ENCODE peak calls at places on chromosomes 1 and 21, in four cellular contexts. T is upper lobe of right lung, A is GM10248, H is pancreas. W is an unnamed sample.

GRCh38 chr1:218930879-218931278 is 242.8 kb upstream of the LYPLAL1 start:
- DNase-seq in T (no peak), A (no peak), H (no peak), W (no peak)

GRCh38 chr1:203267347-203267846 is 37.9 kb upstream of the BTG2 start:
- DNase-seq in T (peak; percentile 91), A (peak; percentile 80), H (peak; percentile 82), W (peak; percentile 85)

GRCh38 chr21:45093064-45093532 is 18.7 kb downstream of the ADARB1 start:
- DNase-seq in T (no peak), A (no peak), H (peak; percentile 62), W (no peak)

GRCh38 chr1:155069551-155070391 is 6.2 kb downstream of the EFNA4 start:
- DNase-seq in T (no peak), A (no peak), H (no peak), W (no peak)

GRCh38 chr1:24093762-24094161 is 18.2 kb downstream of the MYOM3 start:
- DNase-seq in T (no peak), A (no peak), H (no peak), W (no peak)

GRCh38 chr1:231040019-231040799 is at the start of gene FAM89A:
- DNase-seq in T (peak; percentile 85), A (peak; percentile 89), H (peak; percentile 81), W (peak; percentile 57)

GRCh38 chr1:55916480-55916879 is 662.9 kb downstream of the PLPP3 start:
- DNase-seq in T (no peak), A (no peak), H (no peak), W (no peak)

GRCh38 chr1:29706936-29707335 is 470.6 kb downstream of the PTPRU start:
- DNase-seq in T (peak; percentile 69), A (peak; percentile 78), H (no peak), W (no peak)

GRCh38 chr1:180117764-180118116 is 36.9 kb upstream of the QSOX1 start:
- DNase-seq in T (no peak), A (no peak), H (no peak), W (no peak)

GRCh38 chr1:234743866-234744581 is 134.0 kb upstream of the IRF2BP2 start:
- DNase-seq in T (peak; percentile 19), A (no peak), H (no peak), W (peak; percentile 53)

GRCh38 chr1:230965535-230965934 is 13.1 kb downstream of the TTC13 start:
- DNase-seq in T (no peak), A (no peak), H (no peak), W (no peak)

GRCh38 chr1:43711524-43712386 is 4.4 kb downstream of the ST3GAL3 start:
- DNase-seq in T (no peak), A (no peak), H (no peak), W (no peak)

GRCh38 chr1:94105957-94106529 is 14.9 kb downstream of the ABCA4 start:
- DNase-seq in T (no peak), A (no peak), H (no peak), W (no peak)

GRCh38 chr21:45406801-45407628 is 2.0 kb downstream of the COL18A1 start:
- DNase-seq in T (no peak), A (no peak), H (peak; percentile 39), W (no peak)

GRCh38 chr1:51699376-51699775 is 82.5 kb downstream of the OSBPL9 start:
- DNase-seq in T (no peak), A (no peak), H (no peak), W (no peak)

GRCh38 chr1:1361982-1362423 is 3.6 kb upstream of the MXRA8 start:
- DNase-seq in T (no peak), A (no peak), H (peak; percentile 20), W (no peak)

GRCh38 chr1:53285969-53286760 is 41.7 kb downstream of the LRP8 start:
- DNase-seq in T (no peak), A (no peak), H (no peak), W (no peak)

GRCh38 chr1:10629091-10629815 is 154.5 kb downstream of the PEX14 start:
- DNase-seq in T (peak; percentile 58), A (no peak), H (no peak), W (no peak)

GRCh38 chr1:77548285-77548684 is 134.2 kb downstream of the ZZZ3 start:
- DNase-seq in T (no peak), A (no peak), H (no peak), W (no peak)

GRCh38 chr1:27428316-27429028 is 36.0 kb downstream of the GPR3 start:
- DNase-seq in T (no peak), A (no peak), H (no peak), W (peak; percentile 81)

GRCh38 chr1:76547916-76548315 is 319.4 kb upstream of the ST6GALNAC5 start:
- DNase-seq in T (no peak), A (no peak), H (no peak), W (no peak)

GRCh38 chr1:6466023-6466422 is at the start of gene TNFRSF25:
- DNase-seq in T (no peak), A (no peak), H (no peak), W (no peak)

GRCh38 chr1:28163496-28164120 is 12.9 kb downstream of the PTAFR start:
- DNase-seq in T (no peak), A (no peak), H (no peak), W (no peak)

GRCh38 chr21:41090981-41091380 is 77.0 kb upstream of the BACE2 start:
- DNase-seq in T (no peak), A (no peak), H (no peak), W (peak; percentile 48)

GRCh38 chr1:13797397-13797796 is 97.4 kb downstream of the PRDM2 start:
- DNase-seq in T (no peak), A (no peak), H (no peak), W (no peak)

GRCh38 chr1:96048572-96048971 is 673.0 kb upstream of the PTBP2 start:
- DNase-seq in T (no peak), A (no peak), H (no peak), W (no peak)

GRCh38 chr21:44999428-44999971 is 59.7 kb downstream of the SLX9 start:
- DNase-seq in T (no peak), A (no peak), H (peak; percentile 8), W (no peak)

GRCh38 chr1:213684454-213684853 is 303.3 kb upstream of the PROX1 start:
- DNase-seq in T (no peak), A (no peak), H (no peak), W (no peak)

GRCh38 chr1:11053758-11054137 is 6.1 kb downstream of the SRM start:
- DNase-seq in T (no peak), A (no peak), H (peak; percentile 64), W (no peak)

GRCh38 chr1:114137497-114137896 is 16.2 kb downstream of the SYT6 start:
- DNase-seq in T (no peak), A (no peak), H (no peak), W (no peak)

GRCh38 chr21:44364151-44365053 is 11.0 kb downstream of the TRPM2 start:
- DNase-seq in T (peak; percentile 47), A (no peak), H (no peak), W (no peak)

GRCh38 chr1:92961131-92961895 is at the start of gene DIPK1A:
- DNase-seq in T (peak; percentile 89), A (peak; percentile 84), H (peak; percentile 83), W (peak; percentile 79)

GRCh38 chr1:115505157-115505571 is 136.6 kb upstream of the VANGL1 start:
- DNase-seq in T (no peak), A (no peak), H (no peak), W (peak; percentile 58)

GRCh38 chr1:28456078-28456477 is 49.8 kb upstream of the RCC1 start:
- DNase-seq in T (no peak), A (no peak), H (no peak), W (no peak)

GRCh38 chr1:52054496-52055065 is 410 bp downstream of the TXNDC12 start:
- DNase-seq in T (no peak), A (no peak), H (no peak), W (no peak)

GRCh38 chr1:47431534-47431933 is 6.3 kb upstream of the FOXD2 start:
- DNase-seq in T (no peak), A (no peak), H (no peak), W (no peak)

DNA sequence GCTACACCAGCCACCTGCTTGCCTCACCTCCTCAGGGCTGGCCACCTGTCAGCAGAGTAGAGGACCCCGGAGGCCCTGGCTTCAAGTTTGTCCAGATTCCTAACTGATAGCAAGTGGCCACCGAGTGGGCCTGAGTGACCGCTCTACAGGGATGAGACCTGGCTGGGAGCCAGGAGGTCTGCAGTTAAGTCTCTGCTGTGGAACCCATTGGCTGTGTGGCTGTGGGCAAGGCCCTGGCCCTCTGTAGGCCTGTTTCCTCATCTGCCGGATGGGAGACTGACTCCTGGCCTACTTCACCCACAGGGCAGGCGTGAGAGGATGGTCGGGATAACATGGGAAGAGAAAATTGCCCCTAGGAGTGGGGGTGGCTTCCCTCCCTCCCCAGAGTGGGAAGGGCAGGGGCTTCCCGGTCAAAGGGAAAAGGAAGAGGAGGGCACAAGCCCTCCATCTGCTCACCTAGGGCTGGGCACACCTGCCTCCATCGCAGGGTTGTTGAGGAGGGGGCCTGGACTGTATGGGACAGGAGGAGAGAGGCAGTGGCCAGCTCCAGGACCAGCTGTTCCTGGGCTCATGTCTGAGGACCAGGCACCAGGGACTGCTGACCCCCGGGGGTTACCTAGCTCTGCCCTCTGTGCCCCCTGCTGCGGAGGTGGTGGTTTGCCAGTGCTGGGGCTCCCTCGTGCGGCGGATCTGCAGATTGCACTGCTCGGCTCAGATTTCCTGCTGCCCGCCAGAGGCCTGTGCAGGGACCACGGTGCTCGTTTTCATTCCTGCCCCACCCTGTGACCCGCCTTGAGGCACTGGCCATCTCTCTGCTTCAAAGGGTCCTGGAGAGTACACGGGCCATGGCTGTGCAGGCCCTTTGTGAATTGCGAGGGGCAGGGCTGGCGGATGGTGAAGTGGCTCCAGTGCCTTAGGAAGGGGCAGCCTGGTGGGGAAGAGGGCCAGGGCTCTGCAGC is 9.1 kb upstream of the MTFR1L start:
- DNase-seq in T (peak; percentile 86), A (peak; percentile 82), H (peak; percentile 82), W (peak; percentile 66)
- TF ChIP-seq CTCF in T (peak; percentile 91), A (peak; percentile 99), H (peak; percentile 79), W (peak; percentile 95)

GRCh38 chr1:197965132-197965707 is 48.0 kb downstream of the LHX9 start:
- DNase-seq in T (no peak), A (no peak), H (no peak), W (no peak)
- TF ChIP-seq CTCF in T (no peak), A (no peak), H (no peak), W (no peak)

DNA sequence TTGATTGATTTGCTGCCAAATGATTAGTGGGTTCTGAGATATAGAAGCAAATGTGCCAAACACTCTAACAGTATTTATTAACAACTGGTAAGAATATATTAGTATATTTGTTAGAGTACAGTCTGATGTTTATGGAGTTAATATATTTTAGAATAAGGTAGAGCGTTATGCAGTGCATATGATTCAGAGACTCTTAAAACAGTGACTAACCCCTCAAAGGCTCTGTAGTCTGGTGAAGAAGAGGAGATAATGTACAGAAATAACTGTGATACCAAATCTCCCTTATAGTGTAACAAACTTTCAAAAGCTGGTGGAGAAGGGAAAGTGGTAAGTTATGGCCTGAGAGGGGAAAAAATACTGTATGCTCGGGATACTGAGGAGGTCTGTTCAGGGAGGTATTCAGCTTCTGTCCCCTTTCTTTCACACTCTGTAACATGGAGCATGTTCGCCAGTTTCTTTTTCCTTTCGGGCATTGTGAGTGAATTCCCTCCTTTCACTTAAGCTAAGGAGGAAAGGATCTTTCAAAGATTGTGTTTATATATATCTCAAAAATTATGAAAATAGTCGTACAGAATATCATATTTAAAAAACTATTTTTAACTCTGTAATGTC is 121.2 kb downstream of the ADGRL2 start:
- DNase-seq in T (no peak), A (no peak), H (no peak), W (no peak)
- TF ChIP-seq CTCF in T (no peak), A (no peak), H (no peak), W (no peak)

GRCh38 chr1:35769188-35769758 is 505 bp downstream of the CLSPN start:
- DNase-seq in T (peak; percentile 94), A (peak; percentile 94), H (peak; percentile 90), W (peak; percentile 80)
- TF ChIP-seq CTCF in T (peak; percentile 15), A (no peak), H (no peak), W (no peak)

W was measured in thyroid gland.